ENCODE peak calls at places on chromosomes 11 and 22, in eight cellular contexts. F is SK-MEL-5; C is ureter; L is AG08396; T is activated naive CD8-positive, alpha-beta T cell treated with anti-CD3 and anti-CD28 coated beads for 36 hours; D is astrocyte of the cerebellum; R is mucosa of descending colon; P is BJ. A is an unnamed sample.

GRCh38 chr11:61480936-61481335 is 27.6 kb upstream of the LRRC10B start:
- DNase-seq in F (peak), C (peak), L (no peak), T (no peak), D (no peak), R (peak), P (no peak), A (no peak)

GRCh38 chr11:3074912-3075589 is 17.8 kb upstream of the CARS1 start:
- DNase-seq in F (no peak), C (no peak), L (peak), T (no peak), D (no peak), R (peak), P (no peak), A (no peak)

GRCh38 chr22:50314455-50315288 is 7.2 kb upstream of the PLXNB2 start:
- DNase-seq in F (peak), C (no peak), L (no peak), T (peak), D (no peak), R (peak), P (no peak), A (no peak)

GRCh38 chr22:22666307-22667091 is 22.1 kb downstream of the GGTLC2 start:
- DNase-seq in F (peak), C (no peak), L (no peak), T (peak), D (no peak), R (peak), P (no peak), A (no peak)

GRCh38 chr11:96168623-96169022 is 174.4 kb downstream of the MAML2 start:
- DNase-seq in F (no peak), C (peak), L (peak), T (no peak), D (peak), R (peak), P (no peak), A (no peak)

GRCh38 chr22:35514366-35514765 is 26.3 kb upstream of the RASD2 start:
- DNase-seq in F (no peak), C (no peak), L (no peak), T (no peak), D (no peak), R (no peak), P (no peak), A (no peak)

GRCh38 chr11:133927690-133928627 is 28.8 kb downstream of the IGSF9B start:
- DNase-seq in F (peak), C (peak), L (peak), T (peak), D (peak), R (peak), P (no peak), A (peak)

GRCh38 chr22:30423296-30423958 is 2.1 kb upstream of the MTFP1 start:
- DNase-seq in F (peak), C (no peak), L (no peak), T (peak), D (no peak), R (peak), P (no peak), A (no peak)

A was measured in smooth muscle cell of the brain vasculature.